ENCODE peak calls at places on chromosome 14, in nine cellular contexts. H is adrenal gland; Q is HepG2; N is cardiac muscle cell; P is colonic mucosa; U is CD4-positive, CD25-positive, alpha-beta regulatory T cell; Y is GM23338; L is tibial nerve; A is heart right ventricle. C is an unnamed sample.
A peak's percentile ranks its signal among the peaks of the same experiment; 100 is the strongest.

GRCh38 chr14:74290415-74290814 is 12.3 kb downstream of the ABCD4 start:
- DNase-seq in L (no peak), H (no peak), Q (no peak), Y (peak; percentile 64), A (no peak), N (peak; percentile 21), U (no peak), P (no peak), C (no peak)

GRCh38 chr14:23123419-23123818 is 4.4 kb upstream of the CEBPE start:
- DNase-seq in U (no peak), Y (no peak), P (peak; percentile 95), N (peak; percentile 42), Q (no peak), L (no peak), H (peak; percentile 92), A (peak; percentile 83), C (peak; percentile 69)

GRCh38 chr14:75717729-75718128 is 56.7 kb downstream of the TTLL5 start:
- DNase-seq in N (no peak), A (no peak), P (no peak), L (no peak), Y (no peak), Q (no peak), U (no peak), H (no peak), C (no peak)

GRCh38 chr14:89164168-89165074 is 252.6 kb downstream of the FOXN3 start:
- DNase-seq in N (no peak), Y (no peak), Q (no peak), P (no peak), L (no peak), A (no peak), U (no peak), H (peak; percentile 48), C (no peak)

GRCh38 chr14:92950193-92950540 is 27.2 kb downstream of the CHGA start:
- DNase-seq in U (no peak), L (no peak), P (no peak), Y (no peak), N (no peak), A (no peak), Q (no peak), H (no peak), C (no peak)

GRCh38 chr14:38391334-38391733 is 135.4 kb upstream of the CLEC14A start:
- DNase-seq in P (no peak), Q (no peak), Y (no peak), A (no peak), H (no peak), U (no peak), L (no peak), N (peak; percentile 56), C (no peak)

GRCh38 chr14:52911904-52912303 is 38.9 kb downstream of the FERMT2 start:
- DNase-seq in A (no peak), Y (no peak), N (no peak), U (no peak), H (no peak), L (no peak), Q (no peak), P (no peak), C (no peak)

GRCh38 chr14:50875359-50876090 is 3.7 kb downstream of the ABHD12B start:
- DNase-seq in A (no peak), N (no peak), P (no peak), Y (no peak), H (no peak), U (peak; percentile 17), L (no peak), Q (peak; percentile 96), C (no peak)

GRCh38 chr14:93480867-93481266 is 50.1 kb downstream of the UNC79 start:
- DNase-seq in H (no peak), Y (no peak), N (no peak), L (no peak), U (no peak), P (no peak), Q (no peak), A (no peak), C (no peak)

GRCh38 chr14:90356925-90357324 is 25.2 kb upstream of the NRDE2 start:
- DNase-seq in A (no peak), P (no peak), L (no peak), H (no peak), U (no peak), Y (no peak), N (no peak), Q (no peak), C (no peak)

GRCh38 chr14:90354551-90355298 is 23.0 kb upstream of the NRDE2 start:
- DNase-seq in Q (no peak), N (peak; percentile 53), L (no peak), Y (no peak), P (no peak), U (no peak), A (no peak), H (no peak), C (no peak)

DNA sequence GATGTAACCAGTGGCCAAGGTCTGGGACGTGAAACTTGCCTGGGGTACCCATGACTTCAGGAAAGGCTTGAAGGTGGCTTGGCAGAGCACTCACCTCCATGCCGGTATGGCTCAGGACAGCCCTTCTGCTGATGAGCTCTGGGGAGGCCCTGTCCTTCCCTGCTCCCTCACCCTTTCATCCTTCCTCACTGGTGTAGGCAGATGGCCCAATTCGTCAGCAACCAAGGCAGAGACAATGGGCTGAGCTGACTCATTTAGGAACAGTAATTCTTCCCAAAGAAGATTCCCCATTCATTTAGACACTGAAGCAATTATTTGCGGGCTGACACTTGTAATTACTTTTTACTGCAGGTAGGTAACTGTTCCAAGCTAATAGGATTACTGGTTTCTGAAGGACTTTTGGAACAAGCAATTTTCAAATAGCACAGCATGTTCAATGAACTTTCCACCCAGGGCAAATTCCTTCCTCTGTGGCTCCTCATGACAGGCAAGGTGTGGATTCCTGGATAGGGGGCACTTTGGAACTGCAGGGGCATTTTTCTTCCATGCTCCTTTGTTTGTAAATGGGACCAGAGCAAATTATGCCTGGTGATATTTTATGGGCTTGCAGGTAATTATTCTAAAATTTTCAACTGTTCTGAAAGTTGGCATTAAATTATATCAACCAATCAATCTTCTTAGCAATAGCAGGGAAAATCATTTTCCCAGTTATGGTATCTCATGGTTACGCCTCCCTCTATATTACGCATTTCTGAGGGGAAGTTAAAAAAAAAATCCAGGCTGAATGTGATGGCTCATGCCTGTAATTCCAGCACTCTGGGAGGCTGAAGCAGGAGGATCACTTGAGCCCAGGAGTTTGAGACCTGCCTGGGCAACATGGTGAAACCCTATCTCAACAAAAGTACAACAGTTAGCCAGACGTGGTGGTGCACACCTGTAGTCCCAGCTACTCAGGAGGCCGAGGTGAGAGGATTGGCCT is 24.1 kb upstream of the NRDE2 start:
- DNase-seq in L (no peak), Q (peak; percentile 16), H (no peak), A (no peak), U (no peak), P (no peak), N (no peak), Y (no peak), C (no peak)
- H3K27ac ChIP-seq in L (no peak overlapping the region), Q (peak overlapping the region; percentile 8), H (no peak overlapping the region), A (no peak overlapping the region), U (no peak overlapping the region), P (no peak overlapping the region), N (no peak overlapping the region), Y (no peak overlapping the region), C (no peak overlapping the region)

DNA sequence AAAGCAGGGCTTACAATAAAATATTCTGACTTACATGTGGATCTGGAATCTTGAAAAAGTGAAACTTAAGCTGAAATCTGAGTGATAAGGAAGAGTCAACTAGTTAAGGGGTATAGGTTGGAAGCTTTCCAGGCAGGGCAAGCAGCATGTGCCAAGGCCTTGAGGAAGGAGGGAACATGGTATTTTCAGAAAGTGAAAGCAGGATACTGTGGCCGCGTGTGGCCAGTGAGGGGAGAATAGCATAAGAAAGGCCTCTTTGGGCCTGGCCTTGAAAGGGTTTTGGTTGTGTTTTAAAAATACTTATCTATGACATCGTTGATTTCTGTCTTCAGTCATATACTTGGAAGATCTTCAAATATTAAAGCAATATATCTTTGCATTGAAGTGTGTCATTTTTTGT is 213.4 kb downstream of the AKAP6 start:
- DNase-seq in A (no peak), Q (no peak), H (peak; percentile 62), Y (peak; percentile 11), L (no peak), N (no peak), P (no peak), U (no peak), C (peak; percentile 35)
- H3K4me1 ChIP-seq in A (peaks cover 17% of the 10 kb centered on the region), Q (no peaks in the 10 kb centered on the region), H (peaks cover 29% of the 10 kb centered on the region), Y (no peaks in the 10 kb centered on the region), L (no peaks in the 10 kb centered on the region), N (no peaks in the 10 kb centered on the region), P (no peaks in the 10 kb centered on the region), U (no peaks in the 10 kb centered on the region), C (peaks cover 21% of the 10 kb centered on the region)

DNA sequence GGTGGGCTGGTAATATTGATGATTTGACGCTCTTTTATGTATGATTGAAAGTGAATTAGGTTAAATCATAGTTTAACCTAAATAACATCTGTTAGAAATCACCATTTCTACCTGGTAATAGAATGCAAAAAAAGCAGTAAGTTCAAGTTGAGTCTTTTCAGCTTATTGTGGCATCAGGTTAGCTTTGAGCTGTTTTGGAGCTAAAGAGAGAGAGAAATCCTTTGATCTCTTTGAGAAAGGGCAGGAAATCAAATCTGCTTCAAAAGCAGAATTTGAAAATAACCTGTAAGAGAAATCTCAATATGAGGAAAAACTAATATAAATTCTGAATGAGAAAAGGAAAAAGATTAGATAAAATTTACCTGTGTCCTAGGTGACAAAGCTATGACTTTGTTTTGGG is 62.2 kb downstream of the CKB start:
- DNase-seq in P (no peak), Q (no peak), Y (no peak), L (no peak), N (no peak), A (no peak), H (no peak), U (no peak), C (no peak)
- H3K36me3 ChIP-seq in P (no peaks in the 10 kb centered on the region), Q (peaks cover 5% of the 10 kb centered on the region), Y (peaks cover 10% of the 10 kb centered on the region), L (peaks cover 55% of the 10 kb centered on the region), N (peaks cover 24% of the 10 kb centered on the region), A (peaks cover 21% of the 10 kb centered on the region), H (no peaks in the 10 kb centered on the region), U (peaks cover 54% of the 10 kb centered on the region), C (peaks cover 4% of the 10 kb centered on the region)

DNA sequence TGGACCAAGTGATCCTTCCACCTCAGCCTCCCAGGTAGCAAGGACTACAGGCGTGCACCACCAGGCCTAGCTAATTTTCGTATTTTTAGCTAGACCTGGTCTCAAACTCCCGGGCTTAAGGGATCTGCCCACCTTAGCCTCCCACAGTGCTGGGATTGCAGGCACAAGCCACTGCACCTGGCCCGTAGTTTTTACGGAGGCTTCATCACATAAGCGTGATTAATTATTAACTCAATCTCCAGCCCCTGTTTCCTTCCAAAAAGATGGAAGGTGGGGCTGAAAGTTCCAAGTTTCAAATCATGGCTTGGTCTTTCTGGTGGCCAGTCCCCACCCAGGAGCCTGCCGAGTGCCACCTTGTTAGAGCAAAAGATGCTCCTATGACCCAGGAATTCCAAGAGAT is 22.5 kb upstream of the HIF1A start:
- DNase-seq in N (no peak), Y (no peak), H (no peak), U (no peak), L (no peak), A (no peak), Q (no peak), P (no peak), C (no peak)
- H3K27ac ChIP-seq in N (no peak overlapping the region), Y (peak overlapping the region; percentile 53), H (no peak overlapping the region), U (peak overlapping the region; percentile 35), L (no peak overlapping the region), A (no peak overlapping the region), Q (no peak overlapping the region), P (no peak overlapping the region), C (no peak overlapping the region)

GRCh38 chr14:105478624-105479305 is 4.1 kb downstream of the CRIP2 start:
- DNase-seq in A (no peak), H (peak; percentile 58), N (no peak), P (no peak), L (no peak), U (no peak), Q (no peak), Y (peak; percentile 50), C (no peak)
- H3K4me1 ChIP-seq in A (peaks cover 79% of the 10 kb centered on the region), H (peaks cover 44% of the 10 kb centered on the region), N (peaks cover 57% of the 10 kb centered on the region), P (peaks cover 21% of the 10 kb centered on the region), L (peaks cover 60% of the 10 kb centered on the region), U (peaks cover 92% of the 10 kb centered on the region), Q (peaks cover 51% of the 10 kb centered on the region), Y (peaks cover 17% of the 10 kb centered on the region), C (peaks cover 54% of the 10 kb centered on the region)

GRCh38 chr14:96059519-96060135 is 20.5 kb downstream of the C14orf132 start:
- DNase-seq in U (no peak), H (peak; percentile 41), Y (no peak), L (no peak), Q (no peak), A (no peak), N (no peak), P (no peak), C (no peak)
- H3K36me3 ChIP-seq in U (no peaks in the 10 kb centered on the region), H (no peaks in the 10 kb centered on the region), Y (no peaks in the 10 kb centered on the region), L (no peaks in the 10 kb centered on the region), Q (no peaks in the 10 kb centered on the region), A (no peaks in the 10 kb centered on the region), N (no peaks in the 10 kb centered on the region), P (no peaks in the 10 kb centered on the region), C (no peaks in the 10 kb centered on the region)

C was measured in testis.